ENCODE peak calls at places on chromosomes 2 and 18, in ten cellular contexts. J, Q, X, W, L, G, R, U, H and B are unnamed samples.
A peak's percentile ranks its signal among the peaks of the same experiment; 100 is the strongest.

GRCh38 chr2:953408-953807 is 2.8 kb downstream of the SNTG2 start:
- DNase-seq in J (no peak), Q (no peak), X (no peak), W (no peak), L (no peak), G (no peak), R (no peak), U (no peak), H (no peak), B (no peak)

GRCh38 chr2:239864247-239865058 is 160.7 kb downstream of the NDUFA10 start:
- DNase-seq in J (no peak), Q (no peak), X (no peak), W (no peak), L (no peak), G (no peak), R (no peak), U (no peak), H (no peak), B (no peak)

GRCh38 chr18:36901277-36901701 is 72.4 kb downstream of the KIAA1328 start:
- DNase-seq in J (peak; percentile 7), Q (no peak), X (no peak), W (no peak), L (no peak), G (no peak), R (no peak), U (no peak), H (no peak), B (no peak)

GRCh38 chr2:71455741-71456569 is 2.6 kb downstream of the DYSF start:
- DNase-seq in J (no peak), Q (peak; percentile 6), X (no peak), W (no peak), L (no peak), G (peak; percentile 90), R (peak; percentile 61), U (no peak), H (no peak), B (peak; percentile 61)

GRCh38 chr2:214005337-214005736 is 405.5 kb upstream of the VWC2L start:
- DNase-seq in J (no peak), Q (no peak), X (no peak), W (no peak), L (no peak), G (no peak), R (no peak), U (no peak), H (no peak), B (no peak)

GRCh38 chr2:64888591-64889309 is 100.4 kb upstream of the SLC1A4 start:
- DNase-seq in J (peak; percentile 43), Q (no peak), X (no peak), W (no peak), L (no peak), G (peak; percentile 24), R (no peak), U (no peak), H (no peak), B (peak; percentile 49)

GRCh38 chr2:85878719-85879390 is 9.9 kb downstream of the ST3GAL5 start:
- DNase-seq in J (no peak), Q (no peak), X (no peak), W (no peak), L (no peak), G (no peak), R (no peak), U (no peak), H (no peak), B (no peak)

GRCh38 chr2:157692768-157693167 is 64.1 kb upstream of the ACVR1C start:
- DNase-seq in J (peak; percentile 72), Q (no peak), X (no peak), W (no peak), L (no peak), G (no peak), R (no peak), U (no peak), H (no peak), B (no peak)

GRCh38 chr2:30255466-30256408 is 24.4 kb downstream of the LBH start:
- DNase-seq in J (no peak), Q (no peak), X (no peak), W (no peak), L (no peak), G (no peak), R (no peak), U (no peak), H (no peak), B (no peak)

GRCh38 chr2:99682280-99683060 is 192.7 kb upstream of the REV1 start:
- DNase-seq in J (no peak), Q (no peak), X (no peak), W (no peak), L (no peak), G (no peak), R (no peak), U (no peak), H (no peak), B (no peak)

GRCh38 chr2:60794271-60794863 is 38.3 kb downstream of the PAPOLG start:
- DNase-seq in J (no peak), Q (peak; percentile 53), X (peak; percentile 43), W (no peak), L (no peak), G (no peak), R (no peak), U (no peak), H (no peak), B (no peak)

DNA sequence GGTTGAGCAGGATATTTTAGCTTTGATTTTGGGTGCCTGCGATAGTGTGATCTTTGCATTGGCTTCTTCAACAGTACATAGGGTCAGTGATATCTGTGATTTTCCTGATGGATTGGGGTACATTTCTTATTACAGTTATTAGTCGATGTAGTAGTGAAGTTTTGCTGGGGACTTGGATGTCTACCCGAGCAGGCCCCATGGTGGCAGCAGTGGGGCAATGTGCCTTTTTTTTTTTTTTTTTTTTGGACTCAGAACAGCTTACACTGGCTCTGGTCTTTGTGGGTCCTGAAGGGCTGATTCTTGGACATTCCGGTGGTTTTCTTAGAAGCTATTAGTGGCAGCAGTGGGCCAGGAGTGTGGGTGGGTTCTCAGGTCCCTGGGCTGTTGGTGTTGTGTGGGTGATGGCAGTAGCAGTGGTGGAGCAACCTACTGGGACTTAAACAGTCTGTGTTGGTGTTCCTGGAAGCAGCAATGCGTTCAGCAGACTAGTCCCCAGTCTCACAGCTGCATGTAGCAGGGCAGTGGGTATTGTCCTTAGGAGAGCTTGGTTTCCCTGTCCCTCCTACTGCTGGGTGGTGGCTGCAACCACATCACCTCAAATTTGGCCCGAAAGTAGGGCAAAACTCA is 53.7 kb upstream of the SLC4A10 start:
- DNase-seq in J (no peak), Q (no peak), X (peak; percentile 22), W (no peak), L (no peak), G (no peak), R (no peak), U (no peak), H (no peak), B (no peak)
- TF ChIP-seq CTCF in J (peak; percentile 32), Q (no peak), X (peak; percentile 29), W (no peak), L (no peak), G (no peak), R (peak; percentile 23), U (no peak), H (no peak), B (no peak)

GRCh38 chr18:24791736-24792135 is 331.3 kb downstream of the HRH4 start:
- DNase-seq in J (no peak), Q (no peak), X (no peak), W (no peak), L (no peak), G (peak; percentile 30), R (no peak), U (no peak), H (no peak), B (no peak)

GRCh38 chr18:24792164-24792563 is 331.7 kb downstream of the HRH4 start:
- DNase-seq in J (no peak), Q (no peak), X (no peak), W (no peak), L (no peak), G (peak; percentile 74), R (no peak), U (no peak), H (no peak), B (no peak)

GRCh38 chr18:24797987-24798386 is 337.6 kb downstream of the HRH4 start:
- DNase-seq in J (no peak), Q (no peak), X (no peak), W (no peak), L (no peak), G (no peak), R (no peak), U (no peak), H (no peak), B (no peak)

GRCh38 chr18:24793742-24794141 is 333.3 kb downstream of the HRH4 start:
- DNase-seq in J (no peak), Q (no peak), X (no peak), W (no peak), L (no peak), G (no peak), R (no peak), U (no peak), H (no peak), B (no peak)

DNA sequence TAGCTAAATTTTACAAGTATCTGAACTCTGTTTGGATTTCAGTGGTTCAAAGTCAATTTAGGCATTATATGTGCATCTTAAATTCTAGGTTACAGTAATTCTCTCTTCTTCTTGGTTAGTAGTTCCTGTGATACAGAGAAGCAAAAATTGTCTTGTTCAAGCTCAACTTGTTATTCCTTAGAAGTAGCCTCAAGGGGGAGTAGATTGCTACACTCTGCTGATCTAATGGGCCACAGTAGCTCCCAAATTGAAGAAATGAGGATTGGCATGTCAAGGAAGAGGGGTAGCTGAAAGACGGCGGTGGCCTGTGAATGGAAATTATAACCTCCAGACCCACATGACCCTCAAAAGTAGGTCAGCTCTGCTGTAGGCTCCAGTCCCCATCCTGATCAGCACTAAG is 334.7 kb downstream of the HRH4 start:
- DNase-seq in J (no peak), Q (no peak), X (no peak), W (no peak), L (no peak), G (no peak), R (no peak), U (no peak), H (no peak), B (no peak)
- TF ChIP-seq CTCF in J (no peak), Q (no peak), X (no peak), W (no peak), L (no peak), G (no peak), R (no peak), U (no peak), H (no peak), B (no peak)

GRCh38 chr18:12702221-12703095 is at the start of the genes CEP76 and PSMG2:
- DNase-seq in J (peak; percentile 89), Q (peak; percentile 93), X (peak; percentile 95), W (peak; percentile 69), L (peak; percentile 90), G (peak; percentile 94), R (peak; percentile 88), U (peak; percentile 93), H (peak; percentile 88), B (peak; percentile 90)
- TF ChIP-seq CTCF in J (no peak), Q (no peak), X (no peak), W (no peak), L (no peak), G (no peak), R (no peak), U (no peak), H (no peak), B (no peak)

DNA sequence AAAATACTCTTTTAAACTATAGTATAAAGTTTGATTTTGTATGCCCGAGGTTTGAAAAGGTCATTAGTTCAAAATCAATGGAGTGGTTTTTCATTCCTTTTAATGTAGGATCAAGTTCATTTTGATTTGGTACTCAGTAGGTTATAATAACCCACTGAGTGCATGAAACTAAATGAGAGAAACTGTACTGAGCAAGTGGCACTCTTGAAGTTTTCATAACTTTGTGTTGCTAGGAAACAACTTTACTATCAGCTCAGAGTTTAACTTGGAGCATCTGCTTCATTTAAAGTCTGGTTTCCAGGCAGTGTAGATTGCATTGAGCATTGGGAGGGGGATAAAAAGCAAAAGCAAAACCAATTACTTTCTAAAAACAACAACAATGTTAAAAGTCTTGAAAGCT is 1361.6 kb upstream of the CHAC2 start:
- DNase-seq in J (no peak), Q (no peak), X (no peak), W (no peak), L (no peak), G (no peak), R (no peak), U (no peak), H (no peak), B (no peak)
- TF ChIP-seq CTCF in J (no peak), Q (no peak), X (no peak), W (no peak), L (no peak), G (no peak), R (no peak), U (no peak), H (no peak), B (no peak)